ENCODE peak calls at places on chromosomes 11 and 22, in five cellular contexts. M, Q, B, P and D are unnamed samples.

GRCh38 chr22:41410311-41410751 is 28.6 kb downstream of the TEF start:
- DNase-seq in Q (no peak), M (no peak), P (no peak), B (no peak), D (no peak)

GRCh38 chr22:44099696-44100095 is 75.6 kb downstream of the PARVB start:
- DNase-seq in Q (no peak), M (no peak), B (no peak), P (no peak), D (no peak)

GRCh38 chr22:20970939-20971657 is 4.0 kb downstream of the AIFM3 start:
- DNase-seq in Q (no peak), M (no peak), P (no peak), B (no peak), D (no peak)

GRCh38 chr11:73242291-73243092 is 24.4 kb downstream of the P2RY2 start:
- DNase-seq in M (no peak), P (peak), B (peak), Q (peak), D (peak)

GRCh38 chr11:34313099-34313517 is 44.7 kb downstream of the ABTB2 start:
- DNase-seq in P (no peak), Q (peak), M (no peak), B (no peak), D (no peak)

GRCh38 chr11:64100345-64100744 is 64.6 kb downstream of the FLRT1 start:
- DNase-seq in M (no peak), B (no peak), Q (peak), P (no peak), D (no peak)

GRCh38 chr11:47348859-47349258 is 3.6 kb downstream of the MYBPC3 start:
- DNase-seq in B (no peak), P (no peak), Q (peak), M (no peak), D (no peak)

GRCh38 chr22:42281706-42282251 is 11.3 kb upstream of the TCF20 start:
- DNase-seq in M (no peak), B (no peak), Q (no peak), P (no peak), D (no peak)

GRCh38 chr22:25775501-25775900 is 33.5 kb downstream of the MYO18B start:
- DNase-seq in Q (peak), B (no peak), M (no peak), P (no peak), D (no peak)

GRCh38 chr22:11042116-11042515 is 4485.9 kb upstream of the OR11H1 start:
- DNase-seq in P (no peak), M (no peak), Q (no peak), B (no peak), D (no peak)

GRCh38 chr11:114848027-114848426 is 169.7 kb downstream of the NXPE2 start:
- DNase-seq in B (no peak), P (no peak), Q (peak), M (no peak), D (no peak)

GRCh38 chr22:49269371-49269770 is 558.3 kb downstream of the BRD1 start:
- DNase-seq in B (no peak), M (no peak), P (no peak), Q (peak), D (no peak)

GRCh38 chr11:70233511-70233919 is 30.4 kb downstream of the FADD start:
- DNase-seq in P (no peak), B (no peak), Q (no peak), M (no peak), D (peak)

GRCh38 chr11:131632971-131633370 is 262.6 kb downstream of the NTM start:
- DNase-seq in B (no peak), Q (no peak), M (no peak), P (no peak), D (no peak)

GRCh38 chr11:112961146-112961668 is at the start of gene NCAM1:
- DNase-seq in P (peak), B (peak), Q (peak), M (peak), D (peak)

GRCh38 chr11:61961570-61962212 is 5.7 kb downstream of the FTH1 start:
- DNase-seq in M (peak), P (peak), Q (no peak), B (no peak), D (no peak)

GRCh38 chr22:49307071-49307830 is 520.4 kb downstream of the BRD1 start:
- DNase-seq in P (peak), B (no peak), Q (no peak), M (peak), D (no peak)

GRCh38 chr11:10490398-10491232 is 35.6 kb downstream of the AMPD3 start:
- DNase-seq in M (peak), P (peak), Q (no peak), B (no peak), D (peak)

GRCh38 chr11:44690651-44691050 is 36.1 kb upstream of the TSPAN18 start:
- DNase-seq in Q (no peak), P (no peak), B (no peak), M (no peak), D (no peak)

GRCh38 chr22:37571258-37571991 is 8.5 kb downstream of the LGALS2 start:
- DNase-seq in M (no peak), P (no peak), B (no peak), Q (peak), D (no peak)
- TF ChIP-seq CTCF in M (no peak), P (no peak), B (no peak), Q (no peak), D (peak)

DNA sequence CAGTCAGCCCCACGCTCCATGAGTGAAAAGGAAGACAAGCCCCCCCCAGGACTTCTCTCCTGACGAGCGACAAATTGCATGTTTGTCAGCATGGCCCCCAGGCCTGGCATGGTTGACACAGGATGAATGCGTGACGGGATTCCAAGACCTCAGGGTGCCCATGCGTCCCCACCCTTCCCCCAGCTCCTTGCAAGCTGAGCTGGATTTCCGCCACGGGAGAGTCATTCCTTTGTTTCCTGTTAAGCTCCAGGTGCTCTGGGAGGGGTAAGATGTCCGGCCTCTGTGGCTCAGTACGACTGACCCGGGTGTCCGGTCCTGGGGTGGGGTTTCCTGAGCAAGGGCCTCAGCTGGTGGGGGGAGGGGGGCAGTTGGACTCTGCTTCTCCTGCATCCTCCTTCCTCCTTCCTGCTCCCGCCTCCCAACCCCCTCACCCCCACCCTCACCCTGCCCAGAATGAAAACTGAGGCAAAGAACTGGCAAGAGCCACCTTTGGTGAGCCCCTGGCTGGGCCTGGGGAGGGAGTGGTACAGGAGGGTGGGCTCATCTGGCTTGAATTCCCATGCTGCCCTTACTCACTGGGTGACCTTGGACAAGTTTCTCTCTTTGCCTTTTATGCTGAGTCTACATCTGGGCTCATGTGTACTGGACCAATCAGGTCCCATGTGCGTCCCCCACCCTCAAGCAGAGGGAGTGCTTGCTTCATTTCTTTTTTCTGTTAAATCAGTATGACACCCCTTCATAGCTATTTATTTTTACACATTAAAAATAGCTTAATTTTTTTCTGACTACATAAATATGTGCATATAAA is 2.5 kb downstream of the CDC42EP2 start:
- DNase-seq in M (peak), Q (peak), P (peak), B (no peak), D (no peak)
- H3K4me3 ChIP-seq in M (peak), Q (peak), P (peak), B (no peak), D (peak)

DNA sequence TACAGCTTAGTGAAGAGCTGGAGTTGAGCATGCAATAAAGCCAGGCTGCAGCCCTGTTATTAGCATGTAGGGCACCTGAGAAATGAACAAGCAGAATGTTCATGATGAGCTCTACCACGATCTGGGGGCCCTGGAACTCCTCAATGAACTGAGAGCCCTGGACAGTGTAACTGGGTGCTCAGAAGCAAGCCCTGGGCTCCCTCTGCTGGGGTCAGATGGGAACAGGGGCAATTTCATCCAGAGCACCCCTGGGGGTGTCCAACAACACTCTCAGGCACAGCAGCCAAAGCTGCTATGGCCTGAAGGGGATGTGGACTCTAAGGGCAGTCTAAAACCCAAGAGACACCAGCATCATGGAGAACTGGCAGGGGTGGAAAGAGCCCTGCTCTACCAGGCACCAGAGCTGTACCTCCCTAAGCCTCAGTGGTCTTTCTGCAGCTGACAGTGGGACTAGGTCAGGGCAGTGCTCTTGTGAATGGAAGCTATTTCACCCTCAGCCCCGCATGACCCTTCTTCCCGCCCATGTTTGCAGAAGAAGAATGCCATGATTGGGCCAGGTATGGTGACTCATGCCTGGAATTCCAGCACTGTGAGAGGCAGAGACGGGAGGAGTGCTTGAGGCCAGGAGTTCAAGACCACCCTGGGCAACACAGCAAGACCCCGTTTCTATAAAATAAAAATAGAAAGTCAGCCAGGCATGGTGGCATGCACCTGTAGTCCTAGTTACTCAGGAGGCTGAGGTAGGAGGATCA is 28.9 kb downstream of the THOC5 start:
- DNase-seq in M (no peak), B (peak), P (peak), Q (peak), D (no peak)
- TF ChIP-seq CTCF in M (no peak), B (no peak), P (peak), Q (peak), D (peak)

GRCh38 chr22:19755145-19755710 is 5.3 kb upstream of the TBX1 start:
- DNase-seq in B (no peak), P (no peak), Q (peak), M (no peak), D (no peak)
- H3K4me3 ChIP-seq in B (no peak), P (no peak), Q (peak), M (peak), D (no peak)

GRCh38 chr11:120696597-120696996 is 185.0 kb downstream of the GRIK4 start:
- DNase-seq in B (no peak), M (no peak), P (no peak), Q (peak), D (no peak)
- TF ChIP-seq CTCF in B (no peak), M (no peak), P (no peak), Q (peak), D (no peak)

DNA sequence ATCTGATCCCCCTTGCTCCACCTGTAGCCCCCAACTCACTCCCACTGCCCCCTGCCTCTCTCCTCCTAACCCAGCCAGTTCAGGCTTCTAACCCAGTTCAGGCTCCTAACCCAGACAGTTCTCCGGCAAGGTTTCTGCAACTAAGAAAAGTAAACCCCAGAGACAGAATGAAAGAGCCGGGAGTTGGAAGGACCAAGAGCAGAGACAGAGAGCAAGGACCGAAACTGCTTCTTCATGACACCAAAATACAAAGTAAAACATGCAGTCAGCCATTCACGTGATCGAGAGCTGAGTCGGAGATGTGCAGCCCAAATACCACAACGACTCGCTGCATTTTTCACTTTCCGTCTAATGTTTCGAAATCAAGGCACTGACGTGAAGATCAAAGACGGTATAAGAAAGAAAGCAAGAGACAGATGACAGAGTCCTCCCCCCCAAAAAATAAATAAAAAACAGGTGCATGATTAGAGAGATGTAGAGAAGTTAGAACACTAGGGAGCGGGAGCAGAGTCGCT is 844 bp downstream of the IL10RA start:
- DNase-seq in Q (no peak), M (no peak), B (peak), P (no peak), D (no peak)
- H3K4me3 ChIP-seq in Q (peak), M (peak), B (peak), P (peak), D (no peak)

DNA sequence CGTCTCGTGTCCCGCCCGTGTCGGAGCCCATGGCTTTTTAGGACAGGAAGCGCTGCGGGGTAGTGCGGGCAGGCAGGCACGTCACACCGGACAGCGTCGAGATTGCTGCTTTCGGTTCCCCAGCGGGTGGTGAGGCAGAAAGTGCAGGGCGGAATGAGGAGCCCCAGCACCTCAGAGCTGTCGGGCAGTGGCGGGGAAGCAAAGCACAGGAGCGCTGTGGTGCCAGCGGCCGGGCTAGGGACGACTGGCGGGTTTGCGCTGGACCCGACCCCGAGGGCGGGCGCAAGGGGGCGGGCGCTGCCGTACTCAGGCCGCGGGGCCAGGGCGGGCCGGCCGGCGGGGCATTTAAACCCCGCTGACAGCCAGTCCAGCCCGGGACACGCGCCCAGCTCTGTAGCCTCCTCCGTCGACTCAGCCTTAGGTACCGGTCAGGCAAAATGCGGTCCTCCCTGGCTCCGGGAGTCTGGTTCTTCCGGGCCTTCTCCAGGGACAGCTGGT is at the start of gene SLC37A2:
- DNase-seq in Q (peak), P (peak), B (peak), M (peak), D (peak)
- TF ChIP-seq CTCF in Q (no peak), P (no peak), B (no peak), M (no peak), D (no peak)

GRCh38 chr22:39994566-39995345 is at the start of gene FAM83F:
- DNase-seq in M (no peak), B (peak), Q (peak), P (peak), D (no peak)
- H3K4me3 ChIP-seq in M (peak), B (peak), Q (peak), P (peak), D (no peak)

GRCh38 chr11:68822546-68822945 is 19.2 kb downstream of the CPT1A start:
- DNase-seq in P (no peak), Q (no peak), M (no peak), B (no peak), D (no peak)

GRCh38 chr11:68827733-68828132 is 14.0 kb downstream of the CPT1A start:
- DNase-seq in B (no peak), P (no peak), M (no peak), Q (no peak), D (no peak)

GRCh38 chr11:68828155-68828931 is 13.4 kb downstream of the CPT1A start:
- DNase-seq in P (no peak), B (no peak), Q (no peak), M (no peak), D (no peak)

GRCh38 chr11:68826726-68827125 is 15.0 kb downstream of the CPT1A start:
- DNase-seq in B (no peak), M (no peak), P (no peak), Q (no peak), D (no peak)

GRCh38 chr11:68825603-68826002 is 16.1 kb downstream of the CPT1A start:
- DNase-seq in P (peak), B (peak), Q (peak), M (no peak), D (no peak)
- TF ChIP-seq CTCF in P (no peak), B (peak), Q (peak), M (no peak), D (no peak)